ENCODE peak calls at places on chromosomes 11 and 22, in seven cellular contexts. W, H, P, J, R, L and B are unnamed samples.

GRCh38 chr11:12111482-12112149 is 1.2 kb downstream of the MICAL2 start:
- DNase-seq in W (no peak), H (no peak), P (no peak), J (no peak), R (no peak), L (no peak), B (no peak)

GRCh38 chr11:126842038-126842437 is 158.5 kb downstream of the KIRREL3 start:
- DNase-seq in W (no peak), H (peak; percentile 53), P (no peak), J (no peak), R (no peak), L (no peak), B (no peak)

GRCh38 chr11:85843929-85844328 is 11.3 kb upstream of the CCDC83 start:
- DNase-seq in W (no peak), H (no peak), P (no peak), J (no peak), R (no peak), L (no peak), B (no peak)

GRCh38 chr11:12544986-12545775 is 129.0 kb upstream of the TEAD1 start:
- DNase-seq in W (no peak), H (no peak), P (no peak), J (no peak), R (no peak), L (no peak), B (no peak)

GRCh38 chr11:83827940-83828554 is 541.9 kb upstream of the CCDC90B start:
- DNase-seq in W (no peak), H (no peak), P (no peak), J (no peak), R (peak; percentile 30), L (no peak), B (no peak)

GRCh38 chr22:40602231-40602630 is 34.3 kb downstream of the MRTFA start:
- DNase-seq in W (no peak), H (no peak), P (no peak), J (no peak), R (no peak), L (no peak), B (no peak)

GRCh38 chr22:23696326-23696851 is 5.6 kb downstream of the RGL4 start:
- DNase-seq in W (no peak), H (no peak), P (peak; percentile 88), J (peak; percentile 75), R (no peak), L (peak; percentile 85), B (no peak)

GRCh38 chr11:75386912-75387311 is 12.4 kb upstream of the RPS3 start:
- DNase-seq in W (no peak), H (no peak), P (no peak), J (no peak), R (no peak), L (no peak), B (no peak)

GRCh38 chr11:59273008-59273841 is 60.5 kb upstream of the MPEG1 start:
- DNase-seq in W (no peak), H (no peak), P (no peak), J (no peak), R (no peak), L (no peak), B (no peak)

GRCh38 chr11:96303067-96303466 is 39.9 kb downstream of the MAML2 start:
- DNase-seq in W (no peak), H (no peak), P (no peak), J (no peak), R (no peak), L (no peak), B (no peak)

GRCh38 chr11:59173080-59173963 is 1.4 kb downstream of the DTX4 start:
- DNase-seq in W (peak; percentile 42), H (no peak), P (no peak), J (no peak), R (no peak), L (no peak), B (peak; percentile 24)

GRCh38 chr11:19307498-19307897 is 66.8 kb upstream of the E2F8 start:
- DNase-seq in W (no peak), H (no peak), P (no peak), J (no peak), R (no peak), L (no peak), B (no peak)

GRCh38 chr11:17490232-17490631 is 13.6 kb upstream of the ABCC8 start:
- DNase-seq in W (no peak), H (no peak), P (no peak), J (no peak), R (no peak), L (no peak), B (no peak)

GRCh38 chr11:119345685-119346084 is 820 bp downstream of the MFRP start:
- DNase-seq in W (no peak), H (no peak), P (no peak), J (no peak), R (no peak), L (peak; percentile 83), B (no peak)

GRCh38 chr11:66338276-66339162 is 2.3 kb upstream of the RIN1 start:
- DNase-seq in W (no peak), H (no peak), P (peak; percentile 39), J (no peak), R (no peak), L (peak; percentile 72), B (no peak)

GRCh38 chr11:128236506-128237498 is 350.6 kb downstream of the ETS1 start:
- DNase-seq in W (no peak), H (no peak), P (no peak), J (no peak), R (no peak), L (no peak), B (no peak)

GRCh38 chr11:2377511-2378443 is 667 bp downstream of the CD81 start:
- DNase-seq in W (peak; percentile 78), H (no peak), P (peak; percentile 78), J (peak; percentile 44), R (peak; percentile 14), L (peak; percentile 83), B (peak; percentile 78)

GRCh38 chr11:110131386-110132123 is 38.4 kb downstream of the ZC3H12C start:
- DNase-seq in W (no peak), H (no peak), P (no peak), J (no peak), R (peak; percentile 45), L (no peak), B (no peak)

GRCh38 chr22:50569041-50569459 is 6.3 kb upstream of the SYCE3 start:
- DNase-seq in W (no peak), H (no peak), P (peak; percentile 35), J (no peak), R (no peak), L (no peak), B (no peak)

GRCh38 chr22:39239561-39240423 is 5.0 kb downstream of the PDGFB start:
- DNase-seq in W (no peak), H (no peak), P (no peak), J (no peak), R (no peak), L (no peak), B (no peak)

GRCh38 chr11:12170984-12171383 is 60.6 kb downstream of the MICAL2 start:
- DNase-seq in W (peak; percentile 58), H (no peak), P (no peak), J (no peak), R (no peak), L (no peak), B (peak; percentile 51)

GRCh38 chr11:111819161-111820058 is 52.0 kb downstream of the ALG9 start:
- DNase-seq in W (peak; percentile 41), H (no peak), P (no peak), J (no peak), R (no peak), L (no peak), B (no peak)

GRCh38 chr11:60251485-60252207 is 8.7 kb upstream of the MS4A4E start:
- DNase-seq in W (no peak), H (no peak), P (no peak), J (no peak), R (peak; percentile 2), L (no peak), B (no peak)